ENCODE peak calls at places on chromosomes 5 and 9, in ten cellular contexts. I is hepatic stellate cell; V is adrenal gland; A is fibroblast of lung; W is activated effector memory CD4-positive, alpha-beta T cell treated with Interleukin-2 at 50 U/mL for 16 hours; E is psoas muscle; Y is CD8-positive, alpha-beta T cell; U is left ventricle myocardium superior; D is left colon; X is aorta. R is an unnamed sample.

GRCh38 chr5:175797521-175798038 is 73.8 kb upstream of the CPLX2 start:
- DNase-seq in Y (no peak), D (no peak), E (no peak), V (no peak), X (no peak), A (no peak), I (no peak), U (no peak), W (no peak), R (no peak)

GRCh38 chr9:98986866-98987653 is 43.4 kb downstream of the COL15A1 start:
- DNase-seq in Y (no peak), X (peak; percentile 75), W (no peak), U (peak; percentile 61), A (no peak), V (no peak), I (no peak), E (no peak), D (no peak), R (no peak)

GRCh38 chr9:76521244-76521673 is 62.3 kb downstream of the GCNT1 start:
- DNase-seq in I (no peak), U (no peak), X (no peak), A (no peak), Y (no peak), D (no peak), E (no peak), W (no peak), V (no peak), R (no peak)

GRCh38 chr5:851553-851952 is 767 bp upstream of the ZDHHC11 start:
- DNase-seq in Y (no peak), I (no peak), E (peak; percentile 6), X (no peak), W (no peak), D (peak; percentile 18), V (no peak), A (no peak), U (no peak), R (peak; percentile 52)

GRCh38 chr5:7218146-7218545 is 177.8 kb upstream of the ADCY2 start:
- DNase-seq in U (no peak), E (no peak), Y (no peak), V (no peak), I (no peak), A (no peak), X (no peak), W (no peak), D (no peak), R (no peak)

GRCh38 chr9:93077367-93077766 is 18.6 kb upstream of the CARD19 start:
- DNase-seq in Y (no peak), U (no peak), X (peak; percentile 3), D (no peak), A (no peak), W (no peak), I (no peak), E (no peak), V (no peak), R (no peak)

GRCh38 chr9:127049581-127049980 is 72.9 kb downstream of the ANGPTL2 start:
- DNase-seq in V (no peak), A (peak; percentile 16), W (no peak), X (no peak), U (no peak), D (no peak), I (no peak), E (no peak), Y (no peak), R (no peak)

GRCh38 chr5:30960041-30960440 is 233.4 kb upstream of the CDH6 start:
- DNase-seq in W (no peak), A (no peak), E (no peak), D (no peak), Y (no peak), U (no peak), I (no peak), X (no peak), V (no peak), R (no peak)

GRCh38 chr5:14270212-14270702 is 127.1 kb downstream of the TRIO start:
- DNase-seq in X (peak; percentile 70), I (peak; percentile 64), W (no peak), Y (no peak), D (no peak), U (peak; percentile 58), V (peak; percentile 65), A (peak; percentile 82), E (peak; percentile 48), R (no peak)

GRCh38 chr5:141881886-141882285 is 3.7 kb upstream of the PCDH1 start:
- DNase-seq in E (no peak), I (no peak), Y (no peak), U (no peak), X (no peak), D (no peak), V (no peak), A (no peak), W (no peak), R (no peak)

GRCh38 chr5:171537463-171537862 is 118.0 kb downstream of the FGF18 start:
- DNase-seq in D (no peak), Y (no peak), W (no peak), E (no peak), A (no peak), I (no peak), X (no peak), U (no peak), V (no peak), R (no peak)

GRCh38 chr5:175109058-175109755 is 334.8 kb downstream of the DRD1 start:
- DNase-seq in U (no peak), E (no peak), V (no peak), I (no peak), W (no peak), A (no peak), D (no peak), X (no peak), Y (no peak), R (no peak)

GRCh38 chr5:180090098-180090768 is 18.7 kb upstream of the RNF130 start:
- DNase-seq in I (peak; percentile 34), W (peak; percentile 69), E (peak; percentile 76), A (peak; percentile 65), V (peak; percentile 62), D (peak; percentile 49), Y (peak; percentile 77), X (peak; percentile 87), U (peak; percentile 89), R (no peak)

GRCh38 chr5:132458226-132458560 is 32.4 kb downstream of the IRF1 start:
- DNase-seq in E (no peak), Y (no peak), W (no peak), I (no peak), A (peak; percentile 56), D (no peak), V (no peak), U (no peak), X (no peak), R (no peak)

GRCh38 chr5:61228691-61229280 is 66.5 kb upstream of the SMIM15 start:
- DNase-seq in Y (no peak), E (no peak), U (no peak), X (no peak), V (no peak), I (no peak), W (no peak), A (peak; percentile 13), D (no peak), R (no peak)